ENCODE peak calls at places on chromosomes 4 and X, in five cellular contexts. W is K562, Z is GM06990, R is uterus, F is cardiac muscle cell. X is an unnamed sample.

GRCh38 chr4:71231073-71231752 is 107.6 kb upstream of the SLC4A4 start:
- DNase-seq in W (no peak), Z (no peak), R (no peak), F (peak; percentile 62), X (no peak)

GRCh38 chrX:69158166-69159040 is 6.8 kb downstream of the PJA1 start:
- DNase-seq in W (peak; percentile 29), Z (peak; percentile 29), R (peak; percentile 74), F (peak; percentile 82), X (no peak)

GRCh38 chr4:65658117-65658516 is 12.2 kb downstream of the EPHA5 start:
- DNase-seq in W (no peak), Z (no peak), R (no peak), F (no peak), X (no peak)

GRCh38 chrX:100750901-100751300 is 19.0 kb upstream of the SYTL4 start:
- DNase-seq in W (no peak), Z (no peak), R (no peak), F (no peak), X (no peak)

GRCh38 chr4:54082168-54082567 is 17.8 kb upstream of the CHIC2 start:
- DNase-seq in W (no peak), Z (no peak), R (no peak), F (peak; percentile 98), X (peak; percentile 96)

GRCh38 chrX:37959212-37960021 is 46.9 kb upstream of the SYTL5 start:
- DNase-seq in W (no peak), Z (no peak), R (no peak), F (no peak), X (no peak)

GRCh38 chr4:127852661-127853060 is 28.0 kb upstream of the PLK4 start:
- DNase-seq in W (no peak), Z (no peak), R (no peak), F (no peak), X (no peak)

GRCh38 chrX:142095816-142096215 is 109.3 kb downstream of the MAGEC2 start:
- DNase-seq in W (no peak), Z (no peak), R (no peak), F (no peak), X (no peak)

GRCh38 chr4:65646136-65646535 is 24.2 kb downstream of the EPHA5 start:
- DNase-seq in W (no peak), Z (no peak), R (no peak), F (no peak), X (no peak)

GRCh38 chr4:6901669-6902317 is 7.8 kb upstream of the TBC1D14 start:
- DNase-seq in W (no peak), Z (no peak), R (no peak), F (no peak), X (no peak)

GRCh38 chrX:105211051-105211575 is 9.4 kb downstream of the TEX13A start:
- DNase-seq in W (no peak), Z (no peak), R (no peak), F (no peak), X (no peak)

GRCh38 chrX:43688586-43688985 is 32.5 kb downstream of the MAOA start:
- DNase-seq in W (no peak), Z (no peak), R (no peak), F (no peak), X (no peak)

GRCh38 chr4:143617994-143618679 is 82.3 kb downstream of the FREM3 start:
- DNase-seq in W (no peak), Z (no peak), R (peak; percentile 46), F (no peak), X (peak; percentile 11)

GRCh38 chr4:19721587-19721986 is 530.1 kb upstream of the SLIT2 start:
- DNase-seq in W (no peak), Z (no peak), R (no peak), F (no peak), X (no peak)

GRCh38 chr4:80271806-80272205 is 5.3 kb downstream of the FGF5 start:
- DNase-seq in W (no peak), Z (no peak), R (no peak), F (peak; percentile 10), X (no peak)

GRCh38 chr4:25795566-25796454 is 67.0 kb downstream of the SEL1L3 start:
- DNase-seq in W (no peak), Z (no peak), R (no peak), F (peak; percentile 70), X (peak; percentile 50)

GRCh38 chr4:82431026-82431745 is 796 bp downstream of the ENOPH1 start:
- DNase-seq in W (no peak), Z (peak; percentile 68), R (no peak), F (peak; percentile 32), X (no peak)

GRCh38 chr4:113738251-113738650 is 23.3 kb downstream of the CAMK2D start:
- DNase-seq in W (no peak), Z (no peak), R (no peak), F (peak; percentile 79), X (peak; percentile 44)

GRCh38 chr4:148779771-148780170 is 337.6 kb upstream of the NR3C2 start:
- DNase-seq in W (no peak), Z (no peak), R (no peak), F (no peak), X (no peak)

GRCh38 chrX:86830685-86831084 is 682.4 kb downstream of the DACH2 start:
- DNase-seq in W (no peak), Z (no peak), R (no peak), F (no peak), X (no peak)

GRCh38 chrX:115174548-115174947 is 14.7 kb upstream of the RBMXL3 start:
- DNase-seq in W (no peak), Z (no peak), R (no peak), F (no peak), X (no peak)

GRCh38 chr4:2689114-2689513 is 67.0 kb downstream of the TNIP2 start:
- DNase-seq in W (no peak), Z (no peak), R (no peak), F (no peak), X (no peak)

GRCh38 chr4:169045862-169046584 is 36.0 kb upstream of the CBR4 start:
- DNase-seq in W (no peak), Z (no peak), R (no peak), F (no peak), X (no peak)

GRCh38 chr4:68865760-68866159 is 50.0 kb downstream of the UGT2B10 start:
- DNase-seq in W (no peak), Z (no peak), R (no peak), F (no peak), X (no peak)

GRCh38 chrX:26208012-26208411 is 8.0 kb upstream of the MAGEB5 start:
- DNase-seq in W (no peak), Z (no peak), R (no peak), F (no peak), X (no peak)

GRCh38 chr4:136713140-136713539 is 819.2 kb downstream of the PCDH18 start:
- DNase-seq in W (no peak), Z (no peak), R (no peak), F (peak; percentile 47), X (no peak)

GRCh38 chrX:131792356-131792749 is 230.7 kb upstream of the STK26 start:
- DNase-seq in W (no peak), Z (peak; percentile 68), R (peak; percentile 91), F (no peak), X (no peak)

GRCh38 chrX:154542723-154543424 is 3.8 kb downstream of the G6PD start:
- DNase-seq in W (no peak), Z (no peak), R (no peak), F (peak; percentile 19), X (no peak)

GRCh38 chrX:739611-740010 is 109.0 kb downstream of the SHOX start:
- DNase-seq in W (no peak), Z (no peak), R (no peak), F (no peak), X (no peak)

GRCh38 chr4:16583764-16584163 is 314.7 kb downstream of the LDB2 start:
- DNase-seq in W (no peak), Z (no peak), R (no peak), F (peak; percentile 29), X (no peak)

GRCh38 chr4:122836941-122837340 is 10.3 kb downstream of the FGF2 start:
- DNase-seq in W (no peak), Z (no peak), R (no peak), F (no peak), X (no peak)

GRCh38 chr4:55312491-55313101 is 33.4 kb upstream of the SRD5A3 start:
- DNase-seq in W (peak; percentile 16), Z (no peak), R (peak; percentile 48), F (peak; percentile 72), X (peak; percentile 9)

GRCh38 chr4:1717129-1718094 is 3.7 kb downstream of the TMEM129 start:
- DNase-seq in W (no peak), Z (no peak), R (no peak), F (no peak), X (no peak)

GRCh38 chr4:51930557-51930956 is 87.6 kb downstream of the DCUN1D4 start:
- DNase-seq in W (no peak), Z (no peak), R (no peak), F (peak; percentile 24), X (no peak)

GRCh38 chrX:39808471-39808917 is 289.3 kb downstream of the BCOR start:
- DNase-seq in W (peak; percentile 13), Z (no peak), R (no peak), F (peak; percentile 86), X (peak; percentile 72)

GRCh38 chr4:36010531-36010930 is 233.8 kb downstream of the ARAP2 start:
- DNase-seq in W (no peak), Z (no peak), R (no peak), F (no peak), X (no peak)
- H3K4me3 ChIP-seq in W (no peak overlapping the region), Z (no peak overlapping the region), R (no peak overlapping the region), F (no peak overlapping the region), X (no peak overlapping the region)

DNA sequence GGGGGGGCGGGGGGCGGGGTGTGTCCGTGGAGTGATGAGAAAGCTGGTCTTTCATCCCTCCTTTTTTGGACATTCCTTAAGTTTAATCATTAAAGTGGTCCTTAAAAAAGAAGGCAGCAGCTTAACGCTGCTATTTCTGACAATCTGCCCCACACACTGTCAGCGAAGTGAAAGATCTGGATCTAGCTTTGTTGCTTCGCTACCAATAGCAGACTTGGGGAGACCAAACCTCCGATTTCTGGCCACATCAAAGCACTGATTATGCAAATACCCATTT is 5.9 kb downstream of the NEUROG2 start:
- DNase-seq in W (no peak), Z (no peak), R (no peak), F (no peak), X (no peak)
- H3K27me3 ChIP-seq in W (peaks cover 42% of the 10 kb centered on the region), Z (no peaks in the 10 kb centered on the region), R (peaks cover 4% of the 10 kb centered on the region), F (peaks cover 100% of the 10 kb centered on the region), X (peaks cover 57% of the 10 kb centered on the region)

DNA sequence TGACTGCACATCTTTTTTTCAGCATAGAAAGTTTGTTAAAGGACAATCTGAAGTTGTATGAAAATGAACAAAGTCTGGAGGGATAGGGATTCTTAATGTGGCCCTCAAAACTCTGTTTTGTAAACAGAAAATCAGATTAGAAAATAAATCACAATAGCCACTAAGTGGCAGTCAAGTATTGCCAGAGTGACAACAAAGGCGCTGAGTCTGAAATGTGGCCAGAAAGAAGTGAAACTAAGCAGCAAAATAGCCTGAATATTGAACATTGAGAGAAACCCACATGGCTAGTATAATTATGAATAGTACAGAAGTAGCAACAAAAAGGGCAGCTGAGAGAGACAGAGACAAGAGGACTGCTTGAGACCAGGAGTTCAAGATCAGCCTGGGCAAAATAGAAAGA is 81.1 kb upstream of the CT45A1 start:
- DNase-seq in W (no peak), Z (peak; percentile 12), R (no peak), F (no peak), X (no peak)
- TF ChIP-seq CTCF in W (no peak), Z (peak; percentile 25), R (no peak), F (no peak), X (no peak)

DNA sequence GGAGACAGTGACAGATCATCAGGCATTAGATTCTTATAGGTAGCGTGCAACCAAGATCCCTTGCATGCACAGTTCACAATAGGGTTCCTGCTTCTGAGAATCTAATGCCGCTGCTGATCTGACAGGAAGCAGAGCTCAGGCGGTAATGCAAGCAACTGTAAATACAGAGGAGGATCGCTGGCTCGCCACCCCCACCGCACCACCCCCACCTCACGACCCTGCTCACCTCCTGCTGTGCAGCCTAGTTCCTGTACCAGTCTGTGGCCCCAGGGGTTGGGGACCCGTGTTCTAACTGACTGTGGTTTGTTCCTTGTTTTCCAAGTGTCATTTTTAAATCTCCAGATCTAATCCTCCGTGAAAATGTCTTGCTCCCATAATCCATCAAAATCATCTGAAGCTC is 89.0 kb upstream of the MAPK10 start:
- DNase-seq in W (no peak), Z (no peak), R (no peak), F (no peak), X (no peak)
- H3K4me3 ChIP-seq in W (no peak overlapping the region), Z (no peak overlapping the region), R (no peak overlapping the region), F (no peak overlapping the region), X (no peak overlapping the region)

X was measured in BJ.